ENCODE peak calls at places on chromosomes 2 and 18, in nine cellular contexts. T is Right ventricle myocardium inferior; R is choroid plexus epithelial cell; W is activated CD4-positive, alpha-beta T cell treated with anti-CD3 and anti-CD28 coated beads, Interleukin-2, amount 50 U/mL, for 24 hours; F is occipital lobe; I is HTR-8/SVneo; O is hypothalamus; B is NCI-H774; J is skeletal muscle cell. N is an unnamed sample.

GRCh38 chr18:4444306-4444705 is 10.8 kb downstream of the DLGAP1 start:
- DNase-seq in T (no peak), R (no peak), W (no peak), F (no peak), I (no peak), O (no peak), B (no peak), J (no peak), N (no peak)

GRCh38 chr18:51234117-51235010 is 36.9 kb upstream of the MEX3C start:
- DNase-seq in T (no peak), R (peak; percentile 83), W (no peak), F (no peak), I (no peak), O (no peak), B (no peak), J (no peak), N (no peak)

GRCh38 chr2:130376433-130377293 is 20.8 kb downstream of the PTPN18 start:
- DNase-seq in T (no peak), R (no peak), W (no peak), F (no peak), I (no peak), O (no peak), B (no peak), J (no peak), N (no peak)

GRCh38 chr2:114039681-114040080 is 149.8 kb downstream of the ACTR3 start:
- DNase-seq in T (no peak), R (no peak), W (no peak), F (peak; percentile 5), I (no peak), O (no peak), B (no peak), J (no peak), N (no peak)

GRCh38 chr2:79437416-79438281 is 75.2 kb upstream of the CTNNA2 start:
- DNase-seq in T (no peak), R (peak; percentile 1), W (no peak), F (no peak), I (peak; percentile 7), O (no peak), B (no peak), J (no peak), N (peak; percentile 47)

GRCh38 chr2:136117391-136117841 is 533 bp downstream of the CXCR4 start:
- DNase-seq in T (peak; percentile 84), R (peak; percentile 46), W (peak; percentile 36), F (peak; percentile 34), I (no peak), O (peak; percentile 58), B (peak; percentile 37), J (no peak), N (no peak)

GRCh38 chr2:220703279-220703678 is 868.8 kb downstream of the EPHA4 start:
- DNase-seq in T (no peak), R (peak; percentile 37), W (no peak), F (no peak), I (peak; percentile 10), O (no peak), B (no peak), J (no peak), N (no peak)

GRCh38 chr2:27771202-27771547 is 344 bp upstream of the MRPL33 start:
- DNase-seq in T (no peak), R (no peak), W (no peak), F (no peak), I (no peak), O (no peak), B (no peak), J (no peak), N (no peak)

GRCh38 chr18:6411367-6411766 is 3.3 kb downstream of the L3MBTL4 start:
- DNase-seq in T (no peak), R (no peak), W (no peak), F (no peak), I (no peak), O (no peak), B (no peak), J (no peak), N (no peak)

GRCh38 chr2:67397143-67397986 is at the start of gene ETAA1:
- DNase-seq in T (peak; percentile 97), R (peak; percentile 93), W (peak; percentile 84), F (peak; percentile 83), I (peak; percentile 94), O (peak; percentile 69), B (peak; percentile 91), J (peak; percentile 68), N (peak; percentile 93)

GRCh38 chr2:108981846-108982245 is 7.2 kb downstream of the EDAR start:
- DNase-seq in T (no peak), R (no peak), W (no peak), F (no peak), I (no peak), O (no peak), B (no peak), J (no peak), N (no peak)

GRCh38 chr2:212842544-212843185 is 304.1 kb upstream of the ERBB4 start:
- DNase-seq in T (no peak), R (peak; percentile 75), W (no peak), F (no peak), I (peak; percentile 36), O (no peak), B (no peak), J (peak; percentile 91), N (no peak)

GRCh38 chr2:62774555-62775366 is 69.2 kb downstream of the EHBP1 start:
- DNase-seq in T (no peak), R (peak; percentile 70), W (no peak), F (no peak), I (peak; percentile 22), O (no peak), B (no peak), J (no peak), N (no peak)

GRCh38 chr2:182078988-182079602 is 93.4 kb downstream of the PPP1R1C start:
- DNase-seq in T (no peak), R (no peak), W (no peak), F (no peak), I (no peak), O (no peak), B (no peak), J (no peak), N (no peak)

GRCh38 chr2:140247451-140248205 is 1467.4 kb upstream of the NXPH2 start:
- DNase-seq in T (no peak), R (peak; percentile 31), W (no peak), F (no peak), I (no peak), O (no peak), B (no peak), J (peak; percentile 29), N (no peak)

GRCh38 chr2:10043256-10043905 is at the start of gene KLF11:
- DNase-seq in T (peak; percentile 98), R (peak; percentile 91), W (peak; percentile 49), F (peak; percentile 74), I (peak; percentile 81), O (peak; percentile 37), B (peak; percentile 91), J (peak; percentile 63), N (peak; percentile 81)

GRCh38 chr18:35936951-35937350 is 35.5 kb upstream of the RMP24 start:
- DNase-seq in T (no peak), R (no peak), W (no peak), F (no peak), I (no peak), O (no peak), B (no peak), J (no peak), N (no peak)

GRCh38 chr18:76689646-76690264 is 132.6 kb upstream of the ZNF236 start:
- DNase-seq in T (no peak), R (no peak), W (no peak), F (no peak), I (no peak), O (no peak), B (no peak), J (no peak), N (no peak)

GRCh38 chr2:226440119-226440917 is 359.3 kb downstream of the IRS1 start:
- DNase-seq in T (no peak), R (no peak), W (no peak), F (no peak), I (no peak), O (no peak), B (no peak), J (peak; percentile 49), N (no peak)

GRCh38 chr18:14976736-14977430 is 228.9 kb downstream of the ANKRD30B start:
- DNase-seq in T (no peak), R (peak; percentile 19), W (no peak), F (no peak), I (peak; percentile 49), O (no peak), B (no peak), J (no peak), N (no peak)

GRCh38 chr18:36358141-36358540 is 60.6 kb downstream of the FHOD3 start:
- DNase-seq in T (no peak), R (no peak), W (no peak), F (no peak), I (no peak), O (no peak), B (no peak), J (no peak), N (no peak)

GRCh38 chr18:34482204-34482603 is 227.9 kb upstream of the DTNA start:
- DNase-seq in T (no peak), R (no peak), W (no peak), F (no peak), I (no peak), O (no peak), B (no peak), J (no peak), N (no peak)

GRCh38 chr2:153391131-153391530 is 87.4 kb downstream of the RPRM start:
- DNase-seq in T (no peak), R (no peak), W (no peak), F (no peak), I (no peak), O (no peak), B (no peak), J (no peak), N (no peak)

N was measured in H1.